ENCODE peak calls at places on chromosome 2, in five cellular contexts. One of them, this sample, is unnamed.

GRCh38 chr2:242035858-242036652 is 166.5 kb downstream of the RTP5 start:
- DNase-seq in left ventricle myocardium inferior: no peak
- DNase-seq in tibial artery: no peak
- DNase-seq in stimulated activated CD4-positive, alpha-beta T cell treated with anti-CD3 and anti-CD28 coated beads, TNF-alpha, amount 100 ng/mL, for 48 hours: no peak
- DNase-seq in fibroblast of villous mesenchyme: no peak
- DNase-seq in this sample: no peak

GRCh38 chr2:32067549-32067948 is 4.2 kb downstream of the SPAST start:
- DNase-seq in left ventricle myocardium inferior: no peak
- DNase-seq in tibial artery: no peak
- DNase-seq in stimulated activated CD4-positive, alpha-beta T cell treated with anti-CD3 and anti-CD28 coated beads, TNF-alpha, amount 100 ng/mL, for 48 hours: no peak
- DNase-seq in fibroblast of villous mesenchyme: peak; percentile 3
- DNase-seq in this sample: no peak

GRCh38 chr2:24317491-24317920 is 42.8 kb downstream of the ITSN2 start:
- DNase-seq in left ventricle myocardium inferior: peak; percentile 36
- DNase-seq in tibial artery: no peak
- DNase-seq in stimulated activated CD4-positive, alpha-beta T cell treated with anti-CD3 and anti-CD28 coated beads, TNF-alpha, amount 100 ng/mL, for 48 hours: no peak
- DNase-seq in fibroblast of villous mesenchyme: peak; percentile 17
- DNase-seq in this sample: peak; percentile 6

GRCh38 chr2:188811522-188811921 is 162.7 kb upstream of the COL3A1 start:
- DNase-seq in left ventricle myocardium inferior: no peak
- DNase-seq in tibial artery: no peak
- DNase-seq in stimulated activated CD4-positive, alpha-beta T cell treated with anti-CD3 and anti-CD28 coated beads, TNF-alpha, amount 100 ng/mL, for 48 hours: no peak
- DNase-seq in fibroblast of villous mesenchyme: peak; percentile 92
- DNase-seq in this sample: no peak

GRCh38 chr2:137023205-137023604 is 257.9 kb downstream of the THSD7B start:
- DNase-seq in left ventricle myocardium inferior: no peak
- DNase-seq in tibial artery: no peak
- DNase-seq in stimulated activated CD4-positive, alpha-beta T cell treated with anti-CD3 and anti-CD28 coated beads, TNF-alpha, amount 100 ng/mL, for 48 hours: no peak
- DNase-seq in fibroblast of villous mesenchyme: no peak
- DNase-seq in this sample: no peak

GRCh38 chr2:37558622-37559021 is 112.8 kb downstream of the CDC42EP3 start:
- DNase-seq in left ventricle myocardium inferior: no peak
- DNase-seq in tibial artery: peak; percentile 55
- DNase-seq in stimulated activated CD4-positive, alpha-beta T cell treated with anti-CD3 and anti-CD28 coated beads, TNF-alpha, amount 100 ng/mL, for 48 hours: no peak
- DNase-seq in fibroblast of villous mesenchyme: no peak
- DNase-seq in this sample: no peak

GRCh38 chr2:239722760-239723448 is 302.2 kb downstream of the NDUFA10 start:
- DNase-seq in left ventricle myocardium inferior: no peak
- DNase-seq in tibial artery: no peak
- DNase-seq in stimulated activated CD4-positive, alpha-beta T cell treated with anti-CD3 and anti-CD28 coated beads, TNF-alpha, amount 100 ng/mL, for 48 hours: no peak
- DNase-seq in fibroblast of villous mesenchyme: no peak
- DNase-seq in this sample: no peak

GRCh38 chr2:237379636-237380035 is 34.3 kb downstream of the COL6A3 start:
- DNase-seq in left ventricle myocardium inferior: no peak
- DNase-seq in tibial artery: no peak
- DNase-seq in stimulated activated CD4-positive, alpha-beta T cell treated with anti-CD3 and anti-CD28 coated beads, TNF-alpha, amount 100 ng/mL, for 48 hours: no peak
- DNase-seq in fibroblast of villous mesenchyme: no peak
- DNase-seq in this sample: no peak

GRCh38 chr2:78417355-78417754 is 608.1 kb upstream of the REG3G start:
- DNase-seq in left ventricle myocardium inferior: no peak
- DNase-seq in tibial artery: no peak
- DNase-seq in stimulated activated CD4-positive, alpha-beta T cell treated with anti-CD3 and anti-CD28 coated beads, TNF-alpha, amount 100 ng/mL, for 48 hours: no peak
- DNase-seq in fibroblast of villous mesenchyme: no peak
- DNase-seq in this sample: no peak

GRCh38 chr2:134410006-134410405 is 156.1 kb downstream of the MGAT5 start:
- DNase-seq in left ventricle myocardium inferior: no peak
- DNase-seq in tibial artery: no peak
- DNase-seq in stimulated activated CD4-positive, alpha-beta T cell treated with anti-CD3 and anti-CD28 coated beads, TNF-alpha, amount 100 ng/mL, for 48 hours: no peak
- DNase-seq in fibroblast of villous mesenchyme: no peak
- DNase-seq in this sample: no peak

GRCh38 chr2:19738707-19739106 is 163.1 kb downstream of the TTC32 start:
- DNase-seq in left ventricle myocardium inferior: peak; percentile 62
- DNase-seq in tibial artery: peak; percentile 89
- DNase-seq in stimulated activated CD4-positive, alpha-beta T cell treated with anti-CD3 and anti-CD28 coated beads, TNF-alpha, amount 100 ng/mL, for 48 hours: no peak
- DNase-seq in fibroblast of villous mesenchyme: peak; percentile 20
- DNase-seq in this sample: no peak

GRCh38 chr2:68766378-68766845 is 31.8 kb downstream of the ARHGAP25 start:
- DNase-seq in left ventricle myocardium inferior: peak; percentile 27
- DNase-seq in tibial artery: peak; percentile 70
- DNase-seq in stimulated activated CD4-positive, alpha-beta T cell treated with anti-CD3 and anti-CD28 coated beads, TNF-alpha, amount 100 ng/mL, for 48 hours: no peak
- DNase-seq in fibroblast of villous mesenchyme: peak; percentile 94
- DNase-seq in this sample: no peak

GRCh38 chr2:214649440-214650205 is 159.9 kb downstream of the BARD1 start:
- DNase-seq in left ventricle myocardium inferior: no peak
- DNase-seq in tibial artery: no peak
- DNase-seq in stimulated activated CD4-positive, alpha-beta T cell treated with anti-CD3 and anti-CD28 coated beads, TNF-alpha, amount 100 ng/mL, for 48 hours: no peak
- DNase-seq in fibroblast of villous mesenchyme: peak; percentile 56
- DNase-seq in this sample: no peak

GRCh38 chr2:56589820-56590219 is 406.0 kb downstream of the CCDC85A start:
- DNase-seq in left ventricle myocardium inferior: no peak
- DNase-seq in tibial artery: no peak
- DNase-seq in stimulated activated CD4-positive, alpha-beta T cell treated with anti-CD3 and anti-CD28 coated beads, TNF-alpha, amount 100 ng/mL, for 48 hours: no peak
- DNase-seq in fibroblast of villous mesenchyme: no peak
- DNase-seq in this sample: no peak

GRCh38 chr2:240800241-240800640 is 19.8 kb downstream of the KIF1A start:
- DNase-seq in left ventricle myocardium inferior: peak; percentile 11
- DNase-seq in tibial artery: peak; percentile 20
- DNase-seq in stimulated activated CD4-positive, alpha-beta T cell treated with anti-CD3 and anti-CD28 coated beads, TNF-alpha, amount 100 ng/mL, for 48 hours: no peak
- DNase-seq in fibroblast of villous mesenchyme: no peak
- DNase-seq in this sample: no peak

GRCh38 chr2:199223791-199224190 is 233.9 kb downstream of the SATB2 start:
- DNase-seq in left ventricle myocardium inferior: no peak
- DNase-seq in tibial artery: no peak
- DNase-seq in stimulated activated CD4-positive, alpha-beta T cell treated with anti-CD3 and anti-CD28 coated beads, TNF-alpha, amount 100 ng/mL, for 48 hours: no peak
- DNase-seq in fibroblast of villous mesenchyme: no peak
- DNase-seq in this sample: no peak

GRCh38 chr2:178295115-178295514 is 100.8 kb downstream of the OSBPL6 start:
- DNase-seq in left ventricle myocardium inferior: no peak
- DNase-seq in tibial artery: no peak
- DNase-seq in stimulated activated CD4-positive, alpha-beta T cell treated with anti-CD3 and anti-CD28 coated beads, TNF-alpha, amount 100 ng/mL, for 48 hours: no peak
- DNase-seq in fibroblast of villous mesenchyme: no peak
- DNase-seq in this sample: no peak

GRCh38 chr2:170714156-170715061 is 728 bp upstream of the SP5 start:
- DNase-seq in left ventricle myocardium inferior: peak; percentile 17
- DNase-seq in tibial artery: no peak
- DNase-seq in stimulated activated CD4-positive, alpha-beta T cell treated with anti-CD3 and anti-CD28 coated beads, TNF-alpha, amount 100 ng/mL, for 48 hours: no peak
- DNase-seq in fibroblast of villous mesenchyme: no peak
- DNase-seq in this sample: no peak

GRCh38 chr2:18752022-18752493 is 162.7 kb upstream of the NT5C1B start:
- DNase-seq in left ventricle myocardium inferior: no peak
- DNase-seq in tibial artery: no peak
- DNase-seq in stimulated activated CD4-positive, alpha-beta T cell treated with anti-CD3 and anti-CD28 coated beads, TNF-alpha, amount 100 ng/mL, for 48 hours: no peak
- DNase-seq in fibroblast of villous mesenchyme: peak; percentile 91
- DNase-seq in this sample: no peak

GRCh38 chr2:90207454-90208058 is 1516.1 kb downstream of the RPIA start:
- DNase-seq in left ventricle myocardium inferior: no peak
- DNase-seq in tibial artery: no peak
- DNase-seq in stimulated activated CD4-positive, alpha-beta T cell treated with anti-CD3 and anti-CD28 coated beads, TNF-alpha, amount 100 ng/mL, for 48 hours: no peak
- DNase-seq in fibroblast of villous mesenchyme: peak; percentile 0
- DNase-seq in this sample: no peak

GRCh38 chr2:97758131-97758705 is 44.8 kb downstream of the ZAP70 start:
- DNase-seq in left ventricle myocardium inferior: no peak
- DNase-seq in tibial artery: no peak
- DNase-seq in stimulated activated CD4-positive, alpha-beta T cell treated with anti-CD3 and anti-CD28 coated beads, TNF-alpha, amount 100 ng/mL, for 48 hours: no peak
- DNase-seq in fibroblast of villous mesenchyme: no peak
- DNase-seq in this sample: no peak

GRCh38 chr2:75558786-75559428 is 1.8 kb downstream of the EVA1A start:
- DNase-seq in left ventricle myocardium inferior: no peak
- DNase-seq in tibial artery: no peak
- DNase-seq in stimulated activated CD4-positive, alpha-beta T cell treated with anti-CD3 and anti-CD28 coated beads, TNF-alpha, amount 100 ng/mL, for 48 hours: no peak
- DNase-seq in fibroblast of villous mesenchyme: peak; percentile 23
- DNase-seq in this sample: no peak

GRCh38 chr2:126038901-126039300 is 617.1 kb upstream of the GYPC start:
- DNase-seq in left ventricle myocardium inferior: no peak
- DNase-seq in tibial artery: no peak
- DNase-seq in stimulated activated CD4-positive, alpha-beta T cell treated with anti-CD3 and anti-CD28 coated beads, TNF-alpha, amount 100 ng/mL, for 48 hours: no peak
- DNase-seq in fibroblast of villous mesenchyme: no peak
- DNase-seq in this sample: no peak

GRCh38 chr2:240768216-240768615 is 51.8 kb downstream of the KIF1A start:
- DNase-seq in left ventricle myocardium inferior: no peak
- DNase-seq in tibial artery: no peak
- DNase-seq in stimulated activated CD4-positive, alpha-beta T cell treated with anti-CD3 and anti-CD28 coated beads, TNF-alpha, amount 100 ng/mL, for 48 hours: no peak
- DNase-seq in fibroblast of villous mesenchyme: no peak
- DNase-seq in this sample: no peak

This sample was measured in NCI-H748 treated with DMSO at 0.1 percent for 48 hours.